ENCODE peak calls at places on chromosomes 3 and 15, in seven cellular contexts. J, P, V, T, S, H and U are unnamed samples.
A peak's percentile ranks its signal among the peaks of the same experiment; 100 is the strongest.

GRCh38 chr3:15299036-15299435 is 33.4 kb downstream of the SH3BP5 start:
- DNase-seq in J (no peak), P (no peak), V (no peak), T (no peak), S (no peak), H (no peak), U (no peak)

GRCh38 chr3:5006755-5007202 is 27.5 kb downstream of the BHLHE40 start:
- DNase-seq in J (no peak), P (no peak), V (no peak), T (no peak), S (peak; percentile 67), H (no peak), U (peak; percentile 57)

GRCh38 chr3:146493221-146493620 is 23.9 kb upstream of the PLSCR2 start:
- DNase-seq in J (no peak), P (no peak), V (peak; percentile 65), T (no peak), S (peak; percentile 16), H (no peak), U (no peak)

GRCh38 chr15:82848201-82848993 is 39.0 kb downstream of the WHAMM start:
- DNase-seq in J (no peak), P (no peak), V (no peak), T (no peak), S (no peak), H (no peak), U (no peak)

GRCh38 chr3:42853056-42853455 is 22.6 kb downstream of the CYP8B1 start:
- DNase-seq in J (no peak), P (no peak), V (no peak), T (no peak), S (no peak), H (no peak), U (no peak)

GRCh38 chr3:100158877-100159563 is 44.7 kb upstream of the FILIP1L start:
- DNase-seq in J (no peak), P (no peak), V (no peak), T (no peak), S (no peak), H (no peak), U (no peak)

GRCh38 chr3:98733055-98733777 is 29.9 kb upstream of the ST3GAL6 start:
- DNase-seq in J (no peak), P (peak; percentile 48), V (no peak), T (no peak), S (peak; percentile 56), H (peak; percentile 66), U (no peak)

GRCh38 chr3:42746455-42747450 is 26.3 kb downstream of the CCDC13 start:
- DNase-seq in J (peak; percentile 22), P (no peak), V (peak; percentile 55), T (no peak), S (peak; percentile 23), H (no peak), U (no peak)

GRCh38 chr15:36365963-36366362 is 213.5 kb upstream of the CDIN1 start:
- DNase-seq in J (no peak), P (no peak), V (no peak), T (no peak), S (peak; percentile 32), H (no peak), U (no peak)

GRCh38 chr3:146217324-146217723 is 33.6 kb downstream of the PLSCR4 start:
- DNase-seq in J (no peak), P (no peak), V (peak; percentile 4), T (no peak), S (no peak), H (no peak), U (no peak)

DNA sequence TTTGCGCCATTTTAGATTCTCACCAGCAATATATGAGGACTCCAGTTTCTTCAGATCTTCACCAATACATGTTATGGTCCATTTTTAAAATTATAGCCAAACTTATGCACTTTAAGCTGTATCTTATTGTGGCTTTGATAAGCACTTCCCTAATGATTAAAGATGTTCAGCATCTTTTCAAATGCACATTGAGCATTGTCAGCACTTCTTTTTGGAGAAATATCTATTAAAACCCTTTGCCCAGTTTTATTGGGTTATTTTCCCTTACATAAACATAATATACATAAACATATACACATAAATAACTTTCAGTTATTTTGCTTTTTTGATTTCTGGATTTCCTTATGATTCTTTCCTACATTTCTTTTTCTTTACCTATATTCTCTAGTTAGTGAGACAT is 83.8 kb downstream of the ROBO1 start:
- DNase-seq in J (no peak), P (no peak), V (no peak), T (no peak), S (no peak), H (no peak), U (no peak)
- H2BK120ac ChIP-seq in J (no peak overlapping the region), P (no peak overlapping the region), V (no peak overlapping the region), T (no peak overlapping the region), S (no peak overlapping the region), H (no peak overlapping the region), U (no peak overlapping the region)

GRCh38 chr15:66707310-66708160 is 5.5 kb downstream of the SMAD6 start:
- DNase-seq in J (peak; percentile 86), P (peak; percentile 60), V (peak; percentile 43), T (peak; percentile 70), S (peak; percentile 64), H (peak; percentile 95), U (no peak)
- H3K23ac ChIP-seq in J (no peak overlapping the region), P (no peak overlapping the region), V (peak overlapping the region; percentile 3), T (no peak overlapping the region), S (no peak overlapping the region), H (no peak overlapping the region), U (no peak overlapping the region)

GRCh38 chr15:74641151-74641550 is 25.5 kb downstream of the CLK3 start:
- DNase-seq in J (no peak), P (no peak), V (no peak), T (no peak), S (no peak), H (no peak), U (no peak)

GRCh38 chr15:74642724-74643367 is 27.2 kb downstream of the CLK3 start:
- DNase-seq in J (no peak), P (no peak), V (peak; percentile 43), T (no peak), S (peak; percentile 24), H (peak; percentile 86), U (no peak)

GRCh38 chr15:74648051-74648622 is 32.5 kb downstream of the CLK3 start:
- DNase-seq in J (no peak), P (no peak), V (no peak), T (no peak), S (no peak), H (no peak), U (peak; percentile 92)

GRCh38 chr15:74643368-74644204 is 27.9 kb downstream of the CLK3 start:
- DNase-seq in J (no peak), P (no peak), V (no peak), T (no peak), S (no peak), H (peak; percentile 60), U (no peak)

DNA sequence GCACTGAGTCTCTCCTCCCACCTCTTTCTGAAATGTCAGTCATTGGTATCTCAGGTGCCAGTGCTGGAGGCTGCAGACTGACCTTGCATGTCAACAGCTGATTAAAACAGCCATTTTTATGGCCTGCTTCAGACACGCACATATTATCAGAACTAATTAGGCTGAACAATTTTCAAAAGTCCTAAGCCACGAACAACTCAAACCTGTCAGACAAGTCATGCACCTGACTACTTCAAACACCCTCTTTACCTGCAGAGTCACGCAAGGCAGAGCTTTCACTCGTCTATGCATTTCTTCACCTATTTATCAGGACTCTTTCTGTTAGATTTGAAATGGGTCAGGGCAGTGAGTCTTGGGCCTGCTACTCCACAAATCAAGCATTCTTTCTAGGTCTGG is 26.7 kb downstream of the CLK3 start:
- DNase-seq in J (no peak), P (no peak), V (no peak), T (no peak), S (no peak), H (no peak), U (peak; percentile 41)
- H3K27ac ChIP-seq in J (no peak overlapping the region), P (no peak overlapping the region), V (no peak overlapping the region), T (no peak overlapping the region), S (no peak overlapping the region), H (peak overlapping the region; percentile 23), U (peak overlapping the region; percentile 46)

GRCh38 chr15:74123131-74123429 is 7.3 kb upstream of the ISLR2 start:
- DNase-seq in J (peak; percentile 80), P (no peak), V (no peak), T (no peak), S (no peak), H (peak; percentile 82), U (no peak)
- H2BK120ac ChIP-seq in J (no peak overlapping the region), P (no peak overlapping the region), V (no peak overlapping the region), T (no peak overlapping the region), S (no peak overlapping the region), H (no peak overlapping the region), U (no peak overlapping the region)

DNA sequence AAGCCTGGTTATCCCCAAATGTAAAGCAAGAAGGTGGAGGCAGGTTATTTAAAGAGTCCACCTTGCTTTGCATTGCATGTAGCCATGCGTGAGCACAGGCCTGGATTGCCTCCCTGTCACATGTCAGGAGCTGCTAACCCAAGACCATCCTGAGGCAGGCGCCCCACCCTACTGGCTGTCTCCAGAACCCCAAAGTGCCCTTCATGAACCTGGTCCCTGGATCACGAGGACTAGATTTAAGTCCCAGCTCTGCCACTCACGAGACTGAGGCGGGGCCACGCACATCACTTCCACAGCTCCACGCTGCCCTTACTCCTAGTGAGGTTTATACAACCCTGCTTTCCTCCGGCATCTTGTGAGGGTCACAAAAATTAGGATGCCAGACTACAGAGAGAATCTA is 17.6 kb downstream of the MRPL46 start:
- DNase-seq in J (no peak), P (no peak), V (no peak), T (no peak), S (no peak), H (no peak), U (no peak)
- H3K23ac ChIP-seq in J (no peak overlapping the region), P (no peak overlapping the region), V (no peak overlapping the region), T (no peak overlapping the region), S (no peak overlapping the region), H (no peak overlapping the region), U (no peak overlapping the region)

DNA sequence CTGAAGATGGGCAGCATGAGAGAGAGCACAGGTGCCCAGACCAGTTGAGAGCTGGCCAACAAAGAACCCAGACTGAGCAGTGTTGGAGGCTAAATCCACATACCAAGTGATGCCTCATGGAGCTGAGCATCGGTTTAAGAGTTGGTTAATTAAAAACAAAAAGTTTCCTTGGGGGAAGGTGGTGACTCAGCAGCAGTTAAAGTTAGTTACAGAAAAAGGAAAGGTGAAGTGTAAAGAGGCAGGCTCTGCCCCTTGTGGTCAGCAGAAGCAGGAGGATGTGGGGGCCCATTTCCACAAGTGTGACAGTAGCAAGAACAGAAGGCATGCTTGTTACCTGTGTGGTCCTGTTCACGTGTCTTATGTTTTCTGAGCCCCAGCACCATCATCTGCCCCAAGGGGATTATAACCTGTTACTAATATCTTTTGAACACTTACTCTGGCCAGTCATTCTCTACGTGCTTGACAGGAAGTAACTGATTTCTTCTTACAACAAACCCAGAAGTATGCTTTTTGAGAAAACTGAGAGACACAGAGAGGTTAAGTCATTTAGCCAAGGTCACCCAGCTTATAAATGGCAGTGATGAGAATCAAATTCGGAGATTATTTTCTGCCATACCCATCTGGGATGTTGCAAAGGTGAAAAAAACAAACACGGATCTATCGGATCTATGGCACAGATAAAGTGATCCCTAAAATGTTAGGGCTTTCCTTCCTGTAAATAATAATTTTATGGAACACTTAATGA is 91.0 kb downstream of the EPHB1 start:
- DNase-seq in J (peak; percentile 60), P (no peak), V (no peak), T (peak; percentile 15), S (no peak), H (peak; percentile 56), U (no peak)
- H3K27ac ChIP-seq in J (no peak overlapping the region), P (no peak overlapping the region), V (no peak overlapping the region), T (no peak overlapping the region), S (peak overlapping the region; percentile 57), H (no peak overlapping the region), U (no peak overlapping the region)